ENCODE peak calls at places on chromosomes 3 and 15, in four cellular contexts. One of them, this sample, is unnamed.

GRCh38 chr3:120364821-120365220 is 15.7 kb upstream of the LRRC58 start:
- DNase-seq in psoas muscle: no peak
- DNase-seq in fibroblast of lung: peak
- DNase-seq in endothelial cell: no peak
- DNase-seq in this sample: no peak

GRCh38 chr3:79161941-79162340 is 605.9 kb downstream of the ROBO1 start:
- DNase-seq in psoas muscle: no peak
- DNase-seq in fibroblast of lung: peak
- DNase-seq in endothelial cell: no peak
- DNase-seq in this sample: no peak

GRCh38 chr3:135582800-135583199 is 382.7 kb upstream of the PPP2R3A start:
- DNase-seq in psoas muscle: no peak
- DNase-seq in fibroblast of lung: no peak
- DNase-seq in endothelial cell: no peak
- DNase-seq in this sample: no peak

GRCh38 chr3:143000525-143000924 is 845 bp upstream of the U2SURP start:
- DNase-seq in endothelial cell: no peak
- DNase-seq in fibroblast of lung: no peak
- DNase-seq in psoas muscle: no peak
- DNase-seq in this sample: peak

GRCh38 chr3:53083496-53083895 is 37.6 kb upstream of the SFMBT1 start:
- DNase-seq in fibroblast of lung: peak
- DNase-seq in psoas muscle: no peak
- DNase-seq in endothelial cell: no peak
- DNase-seq in this sample: peak

GRCh38 chr15:31932581-31932980 is 97.7 kb upstream of the CHRNA7 start:
- DNase-seq in endothelial cell: no peak
- DNase-seq in psoas muscle: no peak
- DNase-seq in fibroblast of lung: no peak
- DNase-seq in this sample: no peak

GRCh38 chr15:27864076-27864475 is 235.0 kb downstream of the OCA2 start:
- DNase-seq in endothelial cell: no peak
- DNase-seq in psoas muscle: no peak
- DNase-seq in fibroblast of lung: no peak
- DNase-seq in this sample: no peak

GRCh38 chr3:173945801-173946200 is 548.3 kb downstream of the NLGN1 start:
- DNase-seq in fibroblast of lung: no peak
- DNase-seq in endothelial cell: no peak
- DNase-seq in psoas muscle: no peak
- DNase-seq in this sample: no peak

GRCh38 chr3:14274999-14275961 is 96.7 kb downstream of the LSM3 start:
- DNase-seq in fibroblast of lung: no peak
- DNase-seq in endothelial cell: peak
- DNase-seq in psoas muscle: no peak
- DNase-seq in this sample: no peak

GRCh38 chr3:152452318-152452717 is 183.6 kb downstream of the MBNL1 start:
- DNase-seq in endothelial cell: no peak
- DNase-seq in fibroblast of lung: no peak
- DNase-seq in psoas muscle: no peak
- DNase-seq in this sample: no peak

GRCh38 chr3:174363256-174363655 is 495.9 kb upstream of the NAALADL2 start:
- DNase-seq in psoas muscle: no peak
- DNase-seq in fibroblast of lung: no peak
- DNase-seq in endothelial cell: no peak
- DNase-seq in this sample: no peak

GRCh38 chr3:37932505-37932904 is 58.1 kb upstream of the VILL start:
- DNase-seq in endothelial cell: no peak
- DNase-seq in psoas muscle: no peak
- DNase-seq in fibroblast of lung: no peak
- DNase-seq in this sample: no peak

GRCh38 chr15:101170568-101171350 is 81.1 kb downstream of the CHSY1 start:
- DNase-seq in psoas muscle: peak
- DNase-seq in fibroblast of lung: peak
- DNase-seq in endothelial cell: no peak
- DNase-seq in this sample: peak

GRCh38 chr3:97259263-97259662 is 444.9 kb downstream of the EPHA6 start:
- DNase-seq in endothelial cell: no peak
- DNase-seq in fibroblast of lung: no peak
- DNase-seq in psoas muscle: no peak
- DNase-seq in this sample: no peak

GRCh38 chr3:12986986-12987385 is 86.2 kb downstream of the IQSEC1 start:
- DNase-seq in fibroblast of lung: no peak
- DNase-seq in psoas muscle: no peak
- DNase-seq in endothelial cell: no peak
- DNase-seq in this sample: peak

GRCh38 chr15:92523176-92523575 is 129.5 kb downstream of the ST8SIA2 start:
- DNase-seq in psoas muscle: no peak
- DNase-seq in endothelial cell: no peak
- DNase-seq in fibroblast of lung: no peak
- DNase-seq in this sample: no peak

GRCh38 chr3:13116426-13116825 is 43.2 kb upstream of the IQSEC1 start:
- DNase-seq in fibroblast of lung: no peak
- DNase-seq in endothelial cell: no peak
- DNase-seq in psoas muscle: no peak
- DNase-seq in this sample: no peak

DNA sequence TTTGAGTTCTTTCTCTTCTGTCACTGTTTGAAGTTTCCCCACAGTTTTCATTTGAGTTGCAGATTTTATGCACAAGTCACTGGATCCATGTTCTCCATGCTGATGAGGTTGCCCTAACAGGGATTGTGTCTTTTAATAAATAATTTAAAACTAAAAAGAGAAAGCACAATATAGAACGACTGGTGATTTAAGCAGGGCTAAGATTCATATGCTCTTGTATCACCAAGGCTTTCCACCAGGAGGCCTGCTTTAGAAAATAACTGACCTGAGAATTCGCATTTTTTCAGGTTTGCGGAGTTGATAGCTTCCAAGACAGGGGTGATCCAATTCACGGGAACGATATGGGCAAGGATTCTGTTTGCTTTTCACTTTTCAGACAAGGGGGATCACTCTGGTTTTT is 252.0 kb upstream of the VEPH1 start:
- DNase-seq in fibroblast of lung: no peak
- DNase-seq in endothelial cell: no peak
- DNase-seq in psoas muscle: no peak
- DNase-seq in this sample: no peak
- TF ChIP-seq CTCF in fibroblast of lung: peak
- TF ChIP-seq CTCF in endothelial cell: peak
- TF ChIP-seq CTCF in psoas muscle: no peak
- TF ChIP-seq CTCF in this sample: peak

DNA sequence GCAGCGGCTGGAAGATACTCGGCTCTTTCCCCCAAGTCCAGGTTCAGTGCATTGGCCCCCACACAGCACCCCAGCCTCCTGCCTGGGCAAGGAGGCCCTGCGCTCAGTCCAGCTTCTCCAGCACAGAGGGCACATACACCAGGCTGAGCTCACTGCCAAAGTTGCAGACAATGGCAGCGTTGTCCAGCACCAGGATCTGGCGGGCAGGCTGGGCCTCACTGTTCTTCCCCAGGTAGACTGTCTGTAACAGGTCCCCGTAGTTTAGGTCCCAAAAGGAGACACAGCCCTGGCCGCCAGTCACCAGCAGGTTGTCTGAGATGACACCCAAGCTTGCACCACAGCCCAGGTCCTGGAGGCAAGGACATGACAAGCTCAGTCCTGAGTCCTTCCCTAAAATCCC is 32.9 kb downstream of the PTPN23 start:
- DNase-seq in endothelial cell: no peak
- DNase-seq in psoas muscle: no peak
- DNase-seq in fibroblast of lung: no peak
- DNase-seq in this sample: no peak
- TF ChIP-seq CTCF in endothelial cell: no peak
- TF ChIP-seq CTCF in psoas muscle: no peak
- TF ChIP-seq CTCF in fibroblast of lung: no peak
- TF ChIP-seq CTCF in this sample: no peak

DNA sequence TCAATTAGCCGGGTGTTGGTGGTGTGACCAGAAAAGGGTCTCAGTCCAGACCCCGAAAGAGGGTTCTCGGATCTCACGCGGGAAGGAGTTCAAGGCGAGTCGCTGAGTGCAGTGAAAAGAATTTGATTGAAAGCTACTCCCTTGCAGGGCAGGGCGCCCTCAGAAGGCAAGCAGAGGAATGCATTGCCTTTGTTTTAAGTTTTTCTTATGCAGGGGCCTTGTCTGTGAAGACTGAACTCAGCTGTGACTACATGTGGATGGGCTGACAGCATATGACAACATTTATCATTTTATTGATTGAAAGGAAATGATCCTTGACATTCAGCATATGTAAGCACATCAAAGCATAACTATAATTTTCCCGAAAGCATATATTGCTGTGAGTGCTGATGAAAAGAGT is 11.8 kb downstream of the CPN2 start:
- DNase-seq in psoas muscle: no peak
- DNase-seq in endothelial cell: no peak
- DNase-seq in fibroblast of lung: no peak
- DNase-seq in this sample: no peak
- TF ChIP-seq CTCF in psoas muscle: no peak
- TF ChIP-seq CTCF in endothelial cell: no peak
- TF ChIP-seq CTCF in fibroblast of lung: peak
- TF ChIP-seq CTCF in this sample: no peak

DNA sequence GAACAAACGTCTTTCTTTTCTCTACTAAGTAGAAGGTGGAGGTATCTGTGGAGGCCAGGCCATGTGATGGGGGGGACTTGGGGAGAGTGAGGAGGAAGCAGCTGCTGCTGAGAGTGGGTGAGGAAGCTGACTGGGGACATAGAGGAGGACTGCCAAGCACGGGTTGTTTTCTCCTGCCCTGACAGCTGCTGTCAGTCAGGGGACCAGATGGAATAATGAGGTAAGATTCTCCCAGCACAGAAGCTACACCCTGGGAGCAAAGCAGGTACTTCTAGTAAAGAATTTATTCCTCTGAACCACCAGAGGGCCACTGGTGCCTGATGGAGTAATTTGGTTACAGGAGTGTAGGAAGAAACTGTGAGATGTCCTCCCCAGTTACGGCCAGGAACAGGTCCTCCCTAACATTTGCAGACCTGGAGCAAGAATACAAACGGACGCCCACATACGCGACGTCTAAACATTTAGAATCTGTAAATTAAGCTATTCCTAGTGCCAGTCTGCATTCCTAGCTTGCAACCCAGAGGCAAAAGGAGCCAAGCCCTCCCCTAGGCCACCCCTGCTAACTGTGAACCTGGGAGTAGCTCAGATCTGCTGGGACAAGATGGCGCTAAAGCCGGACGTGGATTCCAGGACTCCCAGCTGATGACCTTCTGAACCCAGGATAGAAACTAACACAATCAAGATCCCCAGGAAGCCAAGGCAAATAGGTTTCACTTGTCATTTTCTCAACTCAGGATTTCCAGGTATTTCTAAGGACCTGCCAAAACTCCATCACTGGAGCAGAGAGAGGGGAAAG is 14.8 kb downstream of the CRYGS start:
- DNase-seq in psoas muscle: no peak
- DNase-seq in endothelial cell: no peak
- DNase-seq in fibroblast of lung: no peak
- DNase-seq in this sample: no peak
- TF ChIP-seq CTCF in psoas muscle: no peak
- TF ChIP-seq CTCF in endothelial cell: no peak
- TF ChIP-seq CTCF in fibroblast of lung: no peak
- TF ChIP-seq CTCF in this sample: no peak

GRCh38 chr15:48806151-48806550 is 4.7 kb downstream of the CEP152 start:
- DNase-seq in fibroblast of lung: peak
- DNase-seq in psoas muscle: no peak
- DNase-seq in endothelial cell: no peak
- DNase-seq in this sample: peak

GRCh38 chr15:48810414-48811324 is at the start of gene CEP152:
- DNase-seq in fibroblast of lung: peak
- DNase-seq in psoas muscle: peak
- DNase-seq in endothelial cell: peak
- DNase-seq in this sample: peak

GRCh38 chr15:48811325-48811938 is 563 bp upstream of the CEP152 start:
- DNase-seq in endothelial cell: no peak
- DNase-seq in fibroblast of lung: no peak
- DNase-seq in psoas muscle: no peak
- DNase-seq in this sample: no peak
- TF ChIP-seq CTCF in endothelial cell: no peak
- TF ChIP-seq CTCF in fibroblast of lung: no peak
- TF ChIP-seq CTCF in psoas muscle: no peak
- TF ChIP-seq CTCF in this sample: no peak

DNA sequence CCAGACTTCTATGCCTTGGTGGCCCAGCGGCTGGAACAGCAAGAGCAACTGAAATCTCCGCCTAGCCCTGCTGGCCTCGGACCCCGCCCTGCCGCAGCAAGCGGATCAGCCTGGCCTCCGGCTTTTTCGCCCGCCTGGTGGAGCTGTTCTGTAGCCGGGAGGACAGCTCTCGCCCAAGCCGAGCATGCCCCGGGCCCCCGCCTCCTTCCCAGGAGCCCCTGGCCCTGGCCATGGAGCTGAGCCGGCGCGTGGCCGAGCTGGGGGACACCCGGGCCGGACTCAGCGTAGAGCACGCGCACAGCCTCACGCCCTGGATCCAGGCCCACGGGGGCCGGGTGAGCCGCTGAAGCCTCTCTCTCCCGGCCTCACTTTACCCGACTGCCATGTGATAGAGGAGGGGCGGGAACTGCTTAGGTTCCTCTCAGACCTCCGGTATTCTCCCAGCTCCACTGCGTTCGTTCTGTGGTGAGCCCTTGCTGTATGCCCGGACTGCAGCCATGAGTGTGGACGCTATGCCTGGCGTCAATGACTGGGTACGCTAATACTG is 24.1 kb upstream of the MRPL3 start:
- DNase-seq in endothelial cell: peak
- DNase-seq in fibroblast of lung: peak
- DNase-seq in psoas muscle: peak
- DNase-seq in this sample: peak
- TF ChIP-seq CTCF in endothelial cell: no peak
- TF ChIP-seq CTCF in fibroblast of lung: peak
- TF ChIP-seq CTCF in psoas muscle: no peak
- TF ChIP-seq CTCF in this sample: peak

GRCh38 chr3:137121704-137122314 is 164.0 kb downstream of the IL20RB start:
- DNase-seq in endothelial cell: peak
- DNase-seq in psoas muscle: no peak
- DNase-seq in fibroblast of lung: peak
- DNase-seq in this sample: peak
- TF ChIP-seq CTCF in endothelial cell: peak
- TF ChIP-seq CTCF in psoas muscle: no peak
- TF ChIP-seq CTCF in fibroblast of lung: peak
- TF ChIP-seq CTCF in this sample: peak